ENCODE peak calls at places on chromosomes 12 and 14, in seven cellular contexts. D is MCF 10A; A is activated naive CD4-positive, alpha-beta T cell treated with anti-CD3 and anti-CD28 coated beads for 36 hours; V is SW480; N is neural progenitor cell; O is T-helper 1 cell; I is A172. T is an unnamed sample.

GRCh38 chr14:26163761-26164160 is 434.1 kb downstream of the NOVA1 start:
- DNase-seq in O (no peak), I (no peak), A (no peak), N (peak), D (no peak), V (peak), T (no peak)

GRCh38 chr12:11797317-11797913 is 147.9 kb downstream of the ETV6 start:
- DNase-seq in V (peak), D (peak), I (peak), O (no peak), A (no peak), N (no peak), T (no peak)

GRCh38 chr14:89500303-89500702 is 83.3 kb upstream of the FOXN3 start:
- DNase-seq in V (no peak), A (no peak), I (no peak), O (no peak), D (no peak), N (no peak), T (no peak)

GRCh38 chr14:76664790-76665189 is 96.5 kb upstream of the VASH1 start:
- DNase-seq in O (no peak), A (no peak), V (no peak), D (no peak), I (no peak), N (no peak), T (no peak)

GRCh38 chr12:52223411-52224039 is 9.5 kb upstream of the KRT7 start:
- DNase-seq in I (no peak), V (no peak), A (no peak), N (no peak), O (no peak), D (no peak), T (no peak)

GRCh38 chr14:21042918-21043317 is 756 bp downstream of the RNASE7 start:
- DNase-seq in D (peak), A (no peak), V (no peak), O (no peak), N (no peak), I (no peak), T (no peak)

GRCh38 chr14:73026243-73026844 is 562 bp downstream of the ZFYVE1 start:
- DNase-seq in V (no peak), O (no peak), A (peak), I (no peak), D (no peak), N (no peak), T (no peak)

GRCh38 chr12:49689785-49690184 is 17.4 kb downstream of the FMNL3 start:
- DNase-seq in O (no peak), A (no peak), N (peak), I (no peak), V (no peak), D (no peak), T (no peak)

GRCh38 chr14:103382375-103382774 is 2.8 kb upstream of the MARK3 start:
- DNase-seq in V (no peak), I (peak), A (no peak), O (no peak), D (peak), N (no peak), T (no peak)

GRCh38 chr12:23579257-23579656 is 370.2 kb downstream of the SOX5 start:
- DNase-seq in D (no peak), N (no peak), V (no peak), O (no peak), I (no peak), A (no peak), T (no peak)

GRCh38 chr12:44875954-44876553 is at the start of gene NELL2:
- DNase-seq in V (peak), N (peak), O (peak), D (peak), A (peak), I (no peak), T (peak)

T was measured in WTC11.